ENCODE peak calls at places on chromosomes 7 and 10, in nine cellular contexts. U is adrenal gland, E is GM23338, T is upper lobe of left lung, R is Panc1, A is AG04450, B is heart left ventricle, S is uterus, G is right lobe of liver. L is an unnamed sample.

GRCh38 chr10:29496341-29497162 is 138.2 kb downstream of the SVIL start:
- DNase-seq in B (peak), G (peak), A (no peak), U (peak), E (peak), T (peak), S (peak), R (no peak), L (peak)

GRCh38 chr7:464712-465461 is 54.8 kb downstream of the PDGFA start:
- DNase-seq in E (no peak), T (peak), B (peak), G (peak), R (no peak), S (peak), A (peak), U (peak), L (no peak)

GRCh38 chr10:132516771-132517725 is 20.5 kb upstream of the INPP5A start:
- DNase-seq in B (peak), G (peak), S (peak), R (peak), E (peak), T (peak), U (peak), A (peak), L (peak)

GRCh38 chr10:59891919-59892318 is 14.4 kb downstream of the CCDC6 start:
- DNase-seq in G (no peak), S (no peak), T (no peak), E (no peak), A (no peak), R (no peak), U (no peak), B (no peak), L (no peak)

GRCh38 chr7:83947260-83947659 is 247.3 kb downstream of the SEMA3A start:
- DNase-seq in T (no peak), E (peak), B (no peak), U (peak), G (no peak), R (no peak), S (no peak), A (no peak), L (no peak)

GRCh38 chr7:106151459-106152312 is 39.6 kb upstream of the SYPL1 start:
- DNase-seq in T (no peak), S (no peak), B (no peak), R (no peak), U (no peak), G (no peak), E (no peak), A (no peak), L (no peak)

GRCh38 chr7:48708635-48709034 is 215.7 kb upstream of the CDC14C start:
- DNase-seq in U (no peak), A (no peak), S (no peak), B (no peak), G (no peak), R (no peak), E (peak), T (no peak), L (no peak)

GRCh38 chr7:39510738-39511372 is 55.3 kb upstream of the YAE1 start:
- DNase-seq in A (no peak), U (no peak), S (no peak), E (no peak), R (no peak), G (no peak), T (no peak), B (no peak), L (no peak)

GRCh38 chr7:50664937-50665336 is 99.7 kb upstream of the DDC start:
- DNase-seq in R (no peak), U (no peak), G (no peak), E (no peak), T (no peak), A (no peak), B (no peak), S (no peak), L (no peak)

GRCh38 chr10:22779331-22780019 is 65.1 kb upstream of the PIP4K2A start:
- DNase-seq in T (no peak), S (no peak), B (no peak), A (no peak), E (no peak), U (no peak), R (no peak), G (no peak), L (no peak)

GRCh38 chr10:18164771-18165361 is 24.6 kb downstream of the CACNB2 start:
- DNase-seq in T (no peak), R (no peak), U (peak), B (no peak), A (peak), S (peak), E (no peak), G (no peak), L (no peak)

GRCh38 chr7:91193141-91193540 is 71.1 kb upstream of the FZD1 start:
- DNase-seq in B (no peak), U (no peak), E (no peak), S (no peak), A (no peak), R (no peak), T (no peak), G (no peak), L (no peak)

GRCh38 chr10:310976-311639 is 175.9 kb downstream of the ZMYND11 start:
- DNase-seq in S (no peak), A (no peak), R (no peak), U (no peak), T (no peak), G (no peak), B (no peak), E (no peak), L (no peak)

GRCh38 chr10:102799691-102800435 is 37.4 kb downstream of the CYP17A1 start:
- DNase-seq in U (peak), R (no peak), T (no peak), A (no peak), G (peak), E (no peak), S (no peak), B (no peak), L (peak)

GRCh38 chr10:6788191-6788590 is 208.1 kb upstream of the PRKCQ start:
- DNase-seq in U (no peak), A (no peak), E (no peak), B (no peak), G (no peak), S (no peak), T (no peak), R (no peak), L (no peak)

GRCh38 chr10:7192831-7193348 is 217.9 kb downstream of the SFMBT2 start:
- DNase-seq in A (no peak), G (no peak), T (no peak), U (no peak), S (no peak), B (no peak), E (no peak), R (no peak), L (no peak)

GRCh38 chr10:86708068-86708782 is 39.9 kb downstream of the LDB3 start:
- DNase-seq in U (no peak), G (peak), T (no peak), S (no peak), R (no peak), E (no peak), B (peak), A (no peak), L (no peak)

GRCh38 chr10:90326498-90327267 is 531.2 kb downstream of the HTR7 start:
- DNase-seq in T (no peak), E (no peak), S (no peak), R (no peak), B (no peak), U (no peak), G (no peak), A (no peak), L (no peak)

GRCh38 chr10:101015582-101015973 is 15.4 kb downstream of the PDZD7 start:
- DNase-seq in R (no peak), B (no peak), E (no peak), T (no peak), A (no peak), G (no peak), U (no peak), S (no peak), L (no peak)

GRCh38 chr10:6173203-6173602 is 29.5 kb upstream of the PFKFB3 start:
- DNase-seq in G (no peak), R (no peak), B (no peak), E (peak), A (no peak), S (no peak), T (no peak), U (no peak), L (no peak)

GRCh38 chr7:100017300-100017699 is 1.9 kb downstream of the ZKSCAN1 start:
- DNase-seq in R (no peak), A (no peak), U (peak), E (no peak), S (no peak), B (no peak), T (no peak), G (peak), L (no peak)

GRCh38 chr7:56157238-56157790 is 41.1 kb upstream of the NUPR2 start:
- DNase-seq in U (no peak), E (no peak), G (no peak), R (no peak), A (no peak), S (no peak), B (no peak), T (no peak), L (no peak)

GRCh38 chr7:918441-919113 is 35.9 kb downstream of the ADAP1 start:
- DNase-seq in A (no peak), R (no peak), T (peak), G (peak), U (no peak), S (peak), B (peak), E (no peak), L (peak)

GRCh38 chr7:113812881-113813280 is 105.9 kb downstream of the PPP1R3A start:
- DNase-seq in T (no peak), G (no peak), S (no peak), R (no peak), E (no peak), A (no peak), B (no peak), U (no peak), L (no peak)

GRCh38 chr10:51117794-51118193 is 43.5 kb downstream of the PRKG1 start:
- DNase-seq in A (peak), R (no peak), B (no peak), G (no peak), T (no peak), S (no peak), U (no peak), E (no peak), L (no peak)

GRCh38 chr10:49613160-49613881 is 516 bp upstream of the CHAT start:
- DNase-seq in G (peak), R (no peak), S (no peak), A (no peak), U (no peak), B (no peak), T (no peak), E (peak), L (peak)

GRCh38 chr7:11737723-11738122 is 94.3 kb downstream of the THSD7A start:
- DNase-seq in T (no peak), B (no peak), U (no peak), R (no peak), E (no peak), S (no peak), A (no peak), G (no peak), L (no peak)

GRCh38 chr7:41685684-41686083 is 17.2 kb downstream of the INHBA start:
- DNase-seq in R (no peak), G (no peak), A (peak), B (no peak), S (no peak), U (no peak), E (no peak), T (no peak), L (no peak)

GRCh38 chr7:26856481-26856880 is 7.9 kb downstream of the SKAP2 start:
- DNase-seq in R (no peak), S (no peak), B (no peak), U (no peak), T (no peak), A (no peak), G (no peak), E (no peak), L (no peak)

GRCh38 chr10:77872151-77872946 is 54.2 kb downstream of the DLG5 start:
- DNase-seq in A (no peak), B (no peak), T (no peak), R (no peak), G (no peak), S (peak), E (no peak), U (peak), L (no peak)

GRCh38 chr7:132402096-132402495 is 174.2 kb downstream of the PLXNA4 start:
- DNase-seq in S (no peak), T (no peak), G (no peak), E (no peak), A (no peak), U (no peak), B (peak), R (no peak), L (no peak)

GRCh38 chr10:124738441-124738840 is 5.7 kb downstream of the FAM53B start:
- DNase-seq in E (no peak), U (no peak), A (no peak), B (no peak), R (no peak), G (no peak), S (no peak), T (no peak), L (peak)

GRCh38 chr10:124003481-124004371 is 89.7 kb downstream of the CHST15 start:
- DNase-seq in T (peak), R (no peak), U (no peak), B (no peak), G (no peak), E (no peak), A (no peak), S (no peak), L (peak)

GRCh38 chr10:85679696-85680095 is 686.9 kb downstream of the GRID1 start:
- DNase-seq in U (no peak), S (no peak), E (no peak), R (no peak), A (no peak), B (no peak), T (no peak), G (no peak), L (no peak)

GRCh38 chr7:122850528-122850927 is 35.7 kb downstream of the CADPS2 start:
- DNase-seq in G (no peak), E (no peak), S (no peak), A (no peak), R (no peak), T (no peak), U (no peak), B (no peak), L (no peak)

GRCh38 chr7:101066141-101066857 is 19.0 kb upstream of the TRIM56 start:
- DNase-seq in A (no peak), S (no peak), R (no peak), T (no peak), G (no peak), E (peak), B (no peak), U (no peak), L (no peak)

GRCh38 chr10:17617031-17617911 is at the start of gene HACD1:
- DNase-seq in A (peak), G (peak), T (peak), B (peak), R (no peak), S (peak), U (peak), E (peak), L (peak)

GRCh38 chr10:43194266-43194665 is 56.0 kb downstream of the CSGALNACT2 start:
- DNase-seq in A (no peak), S (no peak), U (no peak), T (no peak), B (no peak), E (no peak), R (no peak), G (no peak), L (peak)

DNA sequence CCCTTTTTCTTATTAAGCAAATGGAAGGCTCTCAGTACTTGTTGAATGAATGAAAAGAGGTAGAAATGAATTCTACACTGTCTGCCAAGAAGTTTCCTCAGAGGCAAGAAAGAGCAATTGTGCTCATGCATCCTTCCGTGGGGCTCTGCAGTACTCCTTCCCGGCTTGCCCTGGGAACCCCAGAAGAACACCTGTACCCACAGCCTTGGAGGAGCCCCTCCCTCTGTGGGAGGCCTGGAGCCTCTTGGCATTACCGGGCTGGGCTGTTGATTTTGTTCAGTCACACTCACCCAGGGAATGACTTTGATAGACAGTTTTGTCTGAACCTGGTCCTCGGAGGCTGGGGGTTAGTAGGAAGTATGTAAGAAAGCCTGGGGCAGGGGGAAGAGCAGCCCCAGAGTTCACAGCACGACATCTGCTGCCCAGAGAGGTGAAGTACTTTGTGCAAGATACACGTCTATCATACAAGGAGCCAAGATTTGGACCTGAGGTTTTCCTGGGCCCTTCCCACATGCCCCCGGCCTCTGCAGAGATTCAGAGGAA is 134.8 kb upstream of the GDF10 start:
- DNase-seq in B (no peak), T (no peak), R (no peak), S (no peak), A (no peak), G (no peak), E (no peak), U (no peak), L (no peak)
- H3K4me3 ChIP-seq in B (peak), T (no peak), R (peak), S (peak), A (no peak), G (no peak), E (no peak), U (no peak), L (peak)

GRCh38 chr7:28408974-28409715 is 3.2 kb upstream of the CREB5 start:
- DNase-seq in U (peak), B (peak), E (peak), S (peak), T (peak), A (peak), G (peak), R (peak), L (peak)

GRCh38 chr7:28411876-28412662 is at the start of gene CREB5:
- DNase-seq in S (no peak), U (no peak), B (no peak), R (no peak), A (no peak), G (no peak), T (no peak), E (peak), L (no peak)

GRCh38 chr7:28408105-28408973 is 4.0 kb upstream of the CREB5 start:
- DNase-seq in T (no peak), E (peak), B (peak), G (peak), S (peak), A (no peak), R (no peak), U (no peak), L (no peak)

GRCh38 chr7:28410628-28411578 is 1.4 kb upstream of the CREB5 start:
- DNase-seq in T (no peak), A (no peak), B (peak), S (peak), E (peak), R (no peak), U (peak), G (no peak), L (no peak)

DNA sequence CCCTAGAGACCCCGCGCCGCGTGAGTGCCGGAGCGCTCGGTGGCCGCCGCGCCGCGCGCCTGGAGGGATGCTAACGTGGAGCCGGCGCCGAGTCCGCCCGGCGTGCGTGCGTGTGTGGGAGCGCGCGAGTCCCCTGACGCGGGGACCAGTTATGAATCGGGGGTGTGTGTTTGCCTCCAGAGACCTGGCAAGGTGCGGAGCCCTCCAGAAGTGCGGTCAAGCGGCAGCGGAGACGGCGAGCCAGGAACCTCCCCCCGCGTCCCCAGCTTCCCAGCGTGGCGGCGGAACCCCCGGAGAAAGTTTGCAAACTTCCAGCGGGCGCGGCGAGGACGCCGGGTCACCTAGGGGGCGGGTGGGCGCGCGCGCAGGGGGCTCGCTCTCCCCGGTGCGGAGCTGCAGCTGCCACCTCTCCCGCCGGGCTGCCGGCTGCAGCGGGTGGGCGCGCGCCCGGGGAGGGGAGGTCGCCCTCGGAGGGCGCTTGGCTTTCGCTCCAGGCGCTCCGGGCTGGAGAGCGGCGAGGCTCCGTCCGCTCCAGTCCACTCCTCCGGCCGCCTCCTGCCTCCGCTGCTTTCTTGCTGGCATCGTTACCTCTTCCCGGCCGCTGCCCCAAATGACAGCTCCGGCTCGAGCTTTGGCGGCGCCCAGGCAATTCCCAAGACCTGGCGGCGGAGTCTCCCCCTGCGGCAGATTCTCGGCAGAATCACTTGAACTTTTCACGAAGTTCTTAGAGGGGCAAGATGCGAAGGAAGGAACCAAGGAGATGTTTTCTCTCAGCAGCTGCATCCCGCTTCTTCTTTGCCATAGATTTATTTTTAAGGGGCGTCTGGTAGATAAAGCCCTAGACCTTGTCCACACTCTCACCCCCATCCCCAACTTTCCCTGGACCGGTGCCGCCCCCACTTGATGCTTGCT is 2.3 kb upstream of the CREB5 start:
- DNase-seq in A (no peak), U (peak), R (no peak), E (peak), G (peak), T (no peak), B (peak), S (peak), L (no peak)
- TF ChIP-seq CTCF in A (peak), U (no peak), R (no peak), E (no peak), G (no peak), T (no peak), B (no peak), S (no peak), L (no peak)

GRCh38 chr10:87861034-87861433 is 2.3 kb downstream of the KLLN start:
- DNase-seq in G (no peak), A (no peak), U (no peak), R (no peak), B (no peak), E (no peak), S (no peak), T (no peak), L (no peak)
- H3K27ac ChIP-seq in G (peak), A (no peak), U (peak), R (peak), B (peak), E (no peak), S (peak), T (peak), L (peak)

GRCh38 chr10:13705526-13706169 is 118.9 kb downstream of the PRPF18 start:
- DNase-seq in E (no peak), R (no peak), T (no peak), A (no peak), U (no peak), S (no peak), G (no peak), B (no peak), L (no peak)

GRCh38 chr10:13704969-13705368 is 118.2 kb downstream of the PRPF18 start:
- DNase-seq in T (no peak), E (no peak), U (no peak), B (no peak), G (no peak), A (no peak), R (no peak), S (no peak), L (no peak)

GRCh38 chr10:13706604-13707003 is 119.8 kb downstream of the PRPF18 start:
- DNase-seq in G (no peak), E (no peak), R (no peak), A (no peak), T (no peak), B (no peak), U (no peak), S (no peak), L (no peak)

GRCh38 chr10:13707156-13707881 is 120.6 kb downstream of the PRPF18 start:
- DNase-seq in A (peak), B (peak), S (peak), G (peak), U (peak), R (no peak), T (peak), E (peak), L (peak)

DNA sequence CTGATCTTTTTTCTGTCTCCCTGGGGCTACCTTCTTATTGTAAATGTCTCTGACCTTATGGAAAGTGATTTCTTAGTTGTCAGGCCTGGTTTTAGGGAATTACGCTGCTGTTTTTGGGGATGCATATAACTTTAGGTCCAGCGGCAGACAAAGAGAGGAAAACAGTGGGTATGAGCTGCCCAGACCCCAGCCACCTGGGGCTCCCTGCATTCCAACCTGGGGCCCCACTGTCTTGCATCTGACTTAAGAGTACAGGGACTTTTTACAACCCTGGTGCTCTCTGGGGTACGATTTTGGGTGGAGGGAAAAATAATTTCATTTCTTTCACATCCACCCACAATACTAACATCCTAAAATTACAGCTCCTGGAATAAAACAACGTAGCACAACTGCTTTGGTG is 119.4 kb downstream of the PRPF18 start:
- DNase-seq in R (no peak), G (no peak), B (no peak), A (no peak), U (no peak), T (no peak), S (no peak), E (peak), L (no peak)
- H3K4me3 ChIP-seq in R (peak), G (peak), B (peak), A (peak), U (no peak), T (no peak), S (no peak), E (peak), L (peak)

L was measured in ascending aorta.